ENCODE peak calls at places on chromosomes 2 and 18, in four cellular contexts. T is colonic mucosa, J is SK-N-SH, K is fibroblast of the conjunctiva. Y is an unnamed sample.
A peak's percentile ranks its signal among the peaks of the same experiment; 100 is the strongest.

GRCh38 chr18:48173557-48173956 is 235.6 kb downstream of the ZBTB7C start:
- DNase-seq in J (no peak), T (peak; percentile 56), K (no peak), Y (no peak)

GRCh38 chr18:21112543-21113105 is 1.0 kb upstream of the ROCK1 start:
- DNase-seq in T (no peak), J (peak; percentile 7), K (no peak), Y (no peak)

GRCh38 chr2:26438526-26438925 is 36.8 kb downstream of the DRC1 start:
- DNase-seq in K (no peak), J (no peak), T (no peak), Y (no peak)

GRCh38 chr2:130388221-130388907 is 32.5 kb downstream of the PTPN18 start:
- DNase-seq in T (no peak), J (no peak), K (no peak), Y (no peak)

GRCh38 chr2:41101281-41101680 is 649.4 kb upstream of the SLC8A1 start:
- DNase-seq in J (no peak), T (no peak), K (no peak), Y (no peak)

GRCh38 chr2:228446732-228447131 is 265.2 kb upstream of the SPHKAP start:
- DNase-seq in T (no peak), J (no peak), K (no peak), Y (no peak)

GRCh38 chr2:74407682-74408081 is 13.7 kb downstream of the C2orf81 start:
- DNase-seq in T (no peak), K (no peak), J (no peak), Y (no peak)

GRCh38 chr2:181682026-181682789 is 1.9 kb upstream of the NEUROD1 start:
- DNase-seq in T (no peak), J (no peak), K (no peak), Y (no peak)

GRCh38 chr2:239360421-239361310 is 40.2 kb downstream of the HDAC4 start:
- DNase-seq in T (no peak), J (no peak), K (no peak), Y (no peak)

GRCh38 chr18:26480897-26481795 is 67.2 kb downstream of the KCTD1 start:
- DNase-seq in J (no peak), T (no peak), K (peak; percentile 72), Y (peak; percentile 73)

GRCh38 chr2:71673402-71673795 is 220.0 kb downstream of the DYSF start:
- DNase-seq in K (no peak), J (peak; percentile 4), T (no peak), Y (no peak)

GRCh38 chr18:69282371-69282770 is 118.3 kb upstream of the DOK6 start:
- DNase-seq in J (no peak), T (no peak), K (no peak), Y (no peak)

GRCh38 chr2:205034034-205034433 is 488.8 kb downstream of the PARD3B start:
- DNase-seq in J (no peak), K (no peak), T (no peak), Y (no peak)

GRCh38 chr18:44852818-44853217 is 172.1 kb downstream of the SETBP1 start:
- DNase-seq in T (no peak), J (no peak), K (no peak), Y (no peak)

GRCh38 chr2:104768694-104769093 is 85.2 kb upstream of the POU3F3 start:
- DNase-seq in J (no peak), T (no peak), K (no peak), Y (no peak)

GRCh38 chr2:60873381-60873780 is 8.0 kb upstream of the REL start:
- DNase-seq in T (no peak), K (no peak), J (no peak), Y (no peak)

GRCh38 chr2:239298126-239298804 is 102.6 kb downstream of the HDAC4 start:
- DNase-seq in J (no peak), K (no peak), T (no peak), Y (no peak)

GRCh38 chr2:234623521-234623991 is 126.7 kb upstream of the ARL4C start:
- DNase-seq in K (no peak), T (no peak), J (no peak), Y (no peak)

GRCh38 chr2:241274127-241274526 is 41.3 kb downstream of the HDLBP start:
- DNase-seq in K (no peak), J (no peak), T (no peak), Y (no peak)

GRCh38 chr2:235594041-235594440 is 100.2 kb downstream of the AGAP1 start:
- DNase-seq in J (peak; percentile 61), K (peak; percentile 88), T (no peak), Y (peak; percentile 35)

GRCh38 chr2:86622878-86623548 is 652 bp downstream of the RNF103 start:
- DNase-seq in K (no peak), J (peak; percentile 83), T (peak; percentile 70), Y (no peak)

GRCh38 chr2:75292826-75293225 is 93.5 kb upstream of the TACR1 start:
- DNase-seq in K (peak; percentile 47), J (no peak), T (no peak), Y (peak; percentile 28)

GRCh38 chr2:241858206-241859016 is at the start of gene PDCD1:
- DNase-seq in K (no peak), J (peak; percentile 55), T (no peak), Y (no peak)

GRCh38 chr2:196172976-196173375 is 1.6 kb upstream of the STK17B start:
- DNase-seq in T (no peak), J (no peak), K (no peak), Y (no peak)

GRCh38 chr2:27135471-27135955 is 1.1 kb upstream of the PREB start:
- DNase-seq in T (no peak), K (no peak), J (no peak), Y (no peak)

GRCh38 chr2:62423235-62423634 is 82.8 kb downstream of the TMEM17 start:
- DNase-seq in K (no peak), T (no peak), J (no peak), Y (no peak)

GRCh38 chr2:50492452-50492851 is 539.5 kb downstream of the NRXN1 start:
- DNase-seq in J (peak; percentile 57), K (peak; percentile 27), T (peak; percentile 24), Y (peak; percentile 5)

GRCh38 chr18:24534737-24535136 is 74.3 kb downstream of the HRH4 start:
- DNase-seq in J (no peak), K (no peak), T (no peak), Y (no peak)

GRCh38 chr18:62606106-62606505 is 83.3 kb downstream of the ZCCHC2 start:
- DNase-seq in T (no peak), K (no peak), J (no peak), Y (no peak)

GRCh38 chr2:32942728-32943485 is 3.8 kb upstream of the LTBP1 start:
- DNase-seq in T (no peak), J (no peak), K (no peak), Y (no peak)

GRCh38 chr2:118969734-118970395 is 27.9 kb downstream of the MARCO start:
- DNase-seq in J (no peak), K (no peak), T (no peak), Y (no peak)

GRCh38 chr2:239531456-239532304 is 130.9 kb upstream of the HDAC4 start:
- DNase-seq in J (peak; percentile 85), K (no peak), T (no peak), Y (no peak)

GRCh38 chr18:5295981-5296705 is 617 bp upstream of the ZBTB14 start:
- DNase-seq in T (peak; percentile 95), K (peak; percentile 90), J (peak; percentile 94), Y (peak; percentile 50)

GRCh38 chr2:240153418-240153817 is 13.0 kb upstream of the OTOS start:
- DNase-seq in T (no peak), K (no peak), J (no peak), Y (no peak)

Y was measured in keratinocyte.